ENCODE peak calls at places on chromosomes 6 and 20, in nine cellular contexts. R is BE2C, M is uterus, H is upper lobe of right lung, U is astrocyte, T is body of pancreas, N is cardiac muscle cell, W is psoas muscle, K is ascending aorta. O is an unnamed sample.

GRCh38 chr6:157151029-157151428 is 172.3 kb downstream of the TMEM242 start:
- DNase-seq in H (no peak), R (no peak), N (peak; percentile 70), U (peak; percentile 58), T (no peak), K (no peak), W (no peak), M (no peak), O (no peak)

GRCh38 chr6:75201901-75202672 is 3.8 kb downstream of the COL12A1 start:
- DNase-seq in W (peak; percentile 71), M (peak; percentile 62), H (no peak), R (no peak), N (peak; percentile 60), T (peak; percentile 4), U (peak; percentile 53), K (no peak), O (no peak)

GRCh38 chr6:113065606-113066005 is 718.5 kb downstream of the RFPL4B start:
- DNase-seq in H (no peak), W (no peak), N (peak; percentile 69), R (no peak), T (no peak), M (no peak), K (no peak), U (peak; percentile 74), O (no peak)

GRCh38 chr6:15751721-15752350 is 89.0 kb upstream of the DTNBP1 start:
- DNase-seq in W (no peak), U (no peak), K (no peak), T (no peak), N (no peak), H (no peak), M (no peak), R (no peak), O (no peak)

GRCh38 chr6:30555428-30556005 is 772 bp downstream of the GNL1 start:
- DNase-seq in K (peak; percentile 13), U (peak; percentile 13), N (peak; percentile 59), M (peak; percentile 77), T (peak; percentile 27), R (peak; percentile 55), H (peak; percentile 76), W (peak; percentile 75), O (no peak)

GRCh38 chr6:107679457-107679856 is 144.7 kb downstream of the SCML4 start:
- DNase-seq in R (peak; percentile 57), K (no peak), T (peak; percentile 31), M (peak; percentile 81), H (no peak), U (peak; percentile 34), W (no peak), N (peak; percentile 78), O (no peak)

GRCh38 chr6:157070403-157071107 is 252.8 kb downstream of the TMEM242 start:
- DNase-seq in K (no peak), H (no peak), R (no peak), M (no peak), W (no peak), T (no peak), N (no peak), U (peak; percentile 55), O (no peak)

GRCh38 chr6:157193443-157193996 is 129.8 kb downstream of the TMEM242 start:
- DNase-seq in H (no peak), N (no peak), T (no peak), M (no peak), W (no peak), U (no peak), K (no peak), R (no peak), O (no peak)

GRCh38 chr6:7143161-7143974 is 35.6 kb downstream of the RREB1 start:
- DNase-seq in W (no peak), R (no peak), N (peak; percentile 52), H (no peak), T (no peak), M (no peak), U (no peak), K (no peak), O (no peak)

GRCh38 chr6:85405175-85405852 is 44.6 kb upstream of the NT5E start:
- DNase-seq in T (peak; percentile 68), H (no peak), M (no peak), K (no peak), W (no peak), U (peak; percentile 74), N (no peak), R (no peak), O (no peak)

GRCh38 chr6:138182939-138183791 is 21.4 kb downstream of the ARFGEF3 start:
- DNase-seq in R (no peak), N (no peak), K (no peak), U (no peak), T (no peak), H (no peak), M (no peak), W (no peak), O (no peak)

GRCh38 chr20:63942250-63943006 is 13.8 kb downstream of the UCKL1 start:
- DNase-seq in U (no peak), H (peak; percentile 81), R (peak; percentile 66), K (no peak), M (peak; percentile 40), W (peak; percentile 71), T (no peak), N (peak; percentile 12), O (no peak)

GRCh38 chr20:56957737-56958553 is 308.5 kb downstream of the BMP7 start:
- DNase-seq in T (no peak), U (peak; percentile 14), R (peak; percentile 49), W (no peak), M (no peak), H (no peak), N (no peak), K (no peak), O (no peak)

GRCh38 chr20:18527836-18528235 is 20.1 kb downstream of the SEC23B start:
- DNase-seq in T (no peak), R (no peak), H (no peak), N (no peak), W (no peak), K (no peak), U (peak; percentile 37), M (no peak), O (no peak)
- H3K36me3 ChIP-seq in T (peaks cover 62% of the 10 kb centered on the region), R (peaks cover 76% of the 10 kb centered on the region), H (peaks cover 90% of the 10 kb centered on the region), N (peaks cover 53% of the 10 kb centered on the region), W (peaks cover 16% of the 10 kb centered on the region), K (peaks cover 80% of the 10 kb centered on the region), U (peaks cover 50% of the 10 kb centered on the region), M (no peaks in the 10 kb centered on the region), O (peaks cover 85% of the 10 kb centered on the region)

DNA sequence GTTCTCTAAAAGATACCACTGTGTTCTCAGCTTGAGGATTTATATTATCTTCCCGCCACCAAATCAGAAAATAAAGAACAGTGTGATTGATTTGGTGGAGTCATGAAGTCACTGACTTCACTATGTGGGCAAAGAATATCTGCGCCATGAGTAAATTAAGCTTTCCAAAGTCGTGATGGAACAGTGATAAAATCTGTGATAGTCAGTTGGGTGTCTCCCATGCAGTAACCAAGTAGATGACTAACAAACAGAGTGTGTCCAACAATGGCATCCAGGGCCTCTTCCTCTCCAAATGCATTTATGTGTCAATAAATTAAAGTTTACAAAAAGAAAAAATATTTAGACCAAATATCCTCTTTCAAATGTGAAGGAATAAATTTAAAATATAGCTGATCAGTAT is 87.0 kb upstream of the DST start:
- DNase-seq in H (no peak), T (no peak), R (no peak), U (peak; percentile 86), N (peak; percentile 36), M (no peak), W (no peak), K (no peak), O (no peak)
- H3K4me1 ChIP-seq in H (no peaks in the 10 kb centered on the region), T (peaks cover 51% of the 10 kb centered on the region), R (peaks cover 2% of the 10 kb centered on the region), U (peaks cover 53% of the 10 kb centered on the region), N (peaks cover 11% of the 10 kb centered on the region), M (no peaks in the 10 kb centered on the region), W (peaks cover 44% of the 10 kb centered on the region), K (peaks cover 7% of the 10 kb centered on the region), O (no peaks in the 10 kb centered on the region)

GRCh38 chr6:164039954-164040375 is 625.4 kb downstream of the QKI start:
- DNase-seq in R (no peak), H (peak; percentile 76), U (no peak), T (peak; percentile 34), K (no peak), W (peak; percentile 82), M (peak; percentile 24), N (peak; percentile 8), O (peak; percentile 10)
- H3K4me3 ChIP-seq in R (no peak overlapping the region), H (no peak overlapping the region), U (no peak overlapping the region), T (no peak overlapping the region), K (peak overlapping the region; percentile 37), W (peak overlapping the region; percentile 44), M (no peak overlapping the region), N (no peak overlapping the region), O (no peak overlapping the region)

GRCh38 chr20:17636523-17637412 is 45.3 kb downstream of the RRBP1 start:
- DNase-seq in M (no peak), W (no peak), N (no peak), T (no peak), K (no peak), U (no peak), R (peak; percentile 89), H (no peak), O (no peak)
- H3K36me3 ChIP-seq in M (no peaks in the 10 kb centered on the region), W (no peaks in the 10 kb centered on the region), N (peaks cover 10% of the 10 kb centered on the region), T (peaks cover 60% of the 10 kb centered on the region), K (peaks cover 40% of the 10 kb centered on the region), U (peaks cover 51% of the 10 kb centered on the region), R (no peaks in the 10 kb centered on the region), H (peaks cover 97% of the 10 kb centered on the region), O (peaks cover 21% of the 10 kb centered on the region)